ENCODE peak calls at places on chromosomes 7 and 10, in six cellular contexts. N is IMR-90, H is transverse colon, M is heart left ventricle, X is esophagus muscularis mucosa, K is uterus. W is an unnamed sample.
A peak's percentile ranks its signal among the peaks of the same experiment; 100 is the strongest.

GRCh38 chr10:129579228-129579627 is 112.2 kb downstream of the MGMT start:
- DNase-seq in M (no peak), H (no peak), X (no peak), N (no peak), K (no peak), W (no peak)

GRCh38 chr7:128167316-128167691 is 73.8 kb upstream of the LEP start:
- DNase-seq in N (peak; percentile 75), M (no peak), X (no peak), K (peak; percentile 51), H (peak; percentile 11), W (no peak)

GRCh38 chr10:12849351-12850181 is 151.9 kb downstream of the CCDC3 start:
- DNase-seq in H (no peak), X (no peak), K (peak; percentile 36), M (no peak), N (no peak), W (no peak)

GRCh38 chr7:6160191-6160623 is 112.2 kb downstream of the CYTH3 start:
- DNase-seq in H (peak; percentile 44), N (peak; percentile 65), X (no peak), M (no peak), K (peak; percentile 76), W (peak; percentile 70)

GRCh38 chr10:78489034-78489433 is 455.4 kb downstream of the RPS24 start:
- DNase-seq in M (no peak), N (no peak), H (no peak), K (no peak), X (no peak), W (no peak)

GRCh38 chr7:31782411-31782991 is 95.5 kb downstream of the PPP1R17 start:
- DNase-seq in M (no peak), H (no peak), K (no peak), N (peak; percentile 77), X (no peak), W (no peak)

GRCh38 chr7:150727381-150727780 is 9.8 kb upstream of the GIMAP5 start:
- DNase-seq in N (no peak), X (no peak), K (no peak), M (no peak), H (peak; percentile 46), W (no peak)

GRCh38 chr10:30398788-30399187 is 35.2 kb upstream of the MAP3K8 start:
- DNase-seq in X (no peak), M (no peak), N (no peak), H (no peak), K (no peak), W (no peak)

GRCh38 chr10:117221156-117221711 is 19.7 kb upstream of the SLC18A2 start:
- DNase-seq in X (no peak), M (no peak), K (no peak), N (peak; percentile 1), H (no peak), W (no peak)

GRCh38 chr7:148697256-148697841 is 1.4 kb upstream of the CUL1 start:
- DNase-seq in H (peak; percentile 15), X (no peak), K (peak; percentile 35), M (no peak), N (peak; percentile 63), W (peak; percentile 36)

GRCh38 chr7:108576110-108576509 is 6.4 kb downstream of the DNAJB9 start:
- DNase-seq in N (no peak), H (no peak), X (no peak), M (no peak), K (no peak), W (no peak)

GRCh38 chr7:105830405-105831218 is 45.8 kb downstream of the ATXN7L1 start:
- DNase-seq in M (no peak), X (no peak), N (peak; percentile 98), H (no peak), K (no peak), W (no peak)

GRCh38 chr10:112375721-112376577 is 2.0 kb downstream of the ACSL5 start:
- DNase-seq in K (peak; percentile 56), H (peak; percentile 69), X (no peak), N (peak; percentile 49), M (peak; percentile 73), W (no peak)

GRCh38 chr10:78261291-78261690 is 227.6 kb downstream of the RPS24 start:
- DNase-seq in K (no peak), H (no peak), X (no peak), N (no peak), M (no peak), W (no peak)

GRCh38 chr10:132382231-132382922 is 14.6 kb upstream of the PWWP2B start:
- DNase-seq in X (no peak), H (peak; percentile 4), N (no peak), M (peak; percentile 18), K (no peak), W (no peak)

GRCh38 chr10:101816913-101817541 is 1.2 kb downstream of the OGA start:
- DNase-seq in K (no peak), N (no peak), M (no peak), X (no peak), H (no peak), W (no peak)

DNA sequence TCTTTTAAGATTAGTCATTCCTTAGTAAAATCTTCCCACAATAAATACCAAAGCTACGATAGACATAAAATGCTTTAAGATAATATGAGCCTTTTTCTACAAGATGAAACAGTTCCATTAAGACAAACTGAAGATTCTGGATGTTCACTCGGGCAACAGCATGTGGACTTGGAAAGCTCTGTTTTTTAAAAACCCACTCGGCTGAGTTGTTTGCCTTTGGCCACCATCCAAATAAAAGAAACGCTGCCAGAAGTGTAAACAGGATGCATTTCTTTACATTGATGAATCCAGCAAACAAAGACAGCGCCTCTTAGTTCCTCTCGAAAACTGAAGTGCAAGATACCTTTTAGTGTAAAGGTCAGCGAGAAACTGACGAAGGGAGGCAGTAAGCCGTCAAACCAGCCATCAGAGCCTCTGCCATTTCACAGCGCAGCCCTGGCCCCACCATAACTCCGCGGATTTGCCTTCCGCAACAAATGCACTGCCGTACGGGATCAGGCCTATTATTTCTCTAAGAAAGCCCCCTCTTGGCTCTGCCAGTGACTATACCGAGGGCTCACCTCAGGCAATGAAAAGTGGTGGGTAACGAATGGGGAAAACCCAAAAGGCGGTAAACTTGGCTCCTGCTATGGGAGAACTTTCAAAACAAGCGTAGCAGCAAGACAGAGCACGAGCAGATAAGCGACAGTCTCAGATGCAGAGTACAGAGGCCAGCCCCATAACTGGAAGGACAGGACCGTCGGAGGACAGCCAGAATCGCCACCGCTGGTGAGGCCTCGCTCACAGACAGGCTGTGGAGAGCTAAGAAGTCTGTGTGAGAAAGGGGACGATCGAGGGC is 41.4 kb downstream of the GNA12 start:
- DNase-seq in K (no peak), X (no peak), H (no peak), N (peak; percentile 72), M (no peak), W (no peak)
- TF ChIP-seq POLR2A in K (no peak), X (no peak), H (no peak), N (no peak), M (no peak), W (no peak)

GRCh38 chr7:23072043-23072442 is 33.5 kb upstream of the KLHL7 start:
- DNase-seq in H (no peak), K (no peak), N (peak; percentile 28), M (no peak), X (no peak), W (no peak)

GRCh38 chr7:23074443-23075244 is 30.9 kb upstream of the KLHL7 start:
- DNase-seq in N (peak; percentile 34), H (no peak), K (no peak), X (no peak), M (no peak), W (no peak)

GRCh38 chr7:23076774-23077173 is 28.8 kb upstream of the KLHL7 start:
- DNase-seq in K (no peak), X (no peak), M (no peak), N (no peak), H (no peak), W (no peak)

GRCh38 chr7:23075571-23075970 is 30.0 kb upstream of the KLHL7 start:
- DNase-seq in K (no peak), M (no peak), X (no peak), N (no peak), H (no peak), W (no peak)

GRCh38 chr7:23072916-23073315 is 32.7 kb upstream of the KLHL7 start:
- DNase-seq in X (no peak), M (no peak), N (no peak), H (no peak), K (no peak), W (no peak)
- H3K36me3 ChIP-seq in X (no peaks in the 10 kb centered on the region), M (no peaks in the 10 kb centered on the region), N (no peaks in the 10 kb centered on the region), H (no peaks in the 10 kb centered on the region), K (no peaks in the 10 kb centered on the region), W (no peaks in the 10 kb centered on the region)

GRCh38 chr7:343227-343822 is 53.4 kb downstream of the FOXL3 start:
- DNase-seq in M (no peak), H (no peak), X (no peak), N (no peak), K (no peak), W (no peak)
- TF ChIP-seq POLR2A in M (no peak), H (no peak), X (no peak), N (no peak), K (no peak), W (no peak)

GRCh38 chr10:128074589-128074988 is 51.6 kb downstream of the MKI67 start:
- DNase-seq in H (no peak), X (no peak), K (no peak), M (no peak), N (no peak), W (no peak)

GRCh38 chr10:128070721-128071416 is 55.4 kb downstream of the MKI67 start:
- DNase-seq in X (no peak), M (peak; percentile 52), H (peak; percentile 5), K (no peak), N (no peak), W (no peak)

GRCh38 chr10:128071417-128071782 is 54.8 kb downstream of the MKI67 start:
- DNase-seq in H (peak; percentile 3), N (no peak), M (peak; percentile 42), X (no peak), K (no peak), W (no peak)

GRCh38 chr10:128073880-128074279 is 52.3 kb downstream of the MKI67 start:
- DNase-seq in H (no peak), X (no peak), K (no peak), M (no peak), N (no peak), W (no peak)

DNA sequence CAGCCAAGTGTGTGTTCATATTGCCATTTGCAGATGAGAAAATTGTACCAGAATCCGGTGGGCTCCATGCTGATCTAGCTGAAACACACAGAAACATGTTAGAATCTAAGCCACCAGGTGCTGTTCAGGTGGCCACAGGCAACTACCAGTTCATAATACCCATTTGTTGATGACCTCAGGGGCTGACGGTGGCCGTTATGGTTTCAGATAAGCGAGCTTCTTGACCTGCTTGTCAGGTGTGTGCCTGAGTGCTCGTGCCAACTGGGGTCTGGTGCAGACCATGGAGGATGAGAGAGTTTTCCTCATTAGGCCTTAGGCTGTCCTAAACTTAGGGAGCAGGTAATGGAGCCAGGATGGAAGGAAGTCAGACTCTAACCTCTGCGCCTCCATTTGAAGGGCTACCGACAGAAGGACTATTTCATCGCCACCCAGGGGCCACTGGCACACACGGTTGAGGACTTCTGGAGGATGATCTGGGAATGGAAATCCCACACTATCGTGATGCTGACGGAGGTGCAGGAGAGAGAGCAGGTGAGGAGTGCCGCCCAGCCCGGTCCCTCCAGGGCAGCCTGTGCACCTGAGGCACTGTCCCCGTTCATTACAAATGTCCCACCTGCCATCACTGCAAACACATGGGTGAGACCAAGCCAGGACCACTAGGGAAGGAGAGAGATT is 53.1 kb downstream of the MKI67 start:
- DNase-seq in K (no peak), X (no peak), H (peak; percentile 4), M (peak; percentile 16), N (no peak), W (no peak)
- H3K36me3 ChIP-seq in K (no peaks in the 10 kb centered on the region), X (peaks cover 18% of the 10 kb centered on the region), H (no peaks in the 10 kb centered on the region), M (peaks cover 24% of the 10 kb centered on the region), N (no peaks in the 10 kb centered on the region), W (no peaks in the 10 kb centered on the region)

W was measured in gastrocnemius medialis.